ENCODE peak calls at places on chromosomes 4 and X, in nine cellular contexts. One of them, this sample, is unnamed.

GRCh38 chr4:153789741-153790651 is 1.1 kb upstream of the SFRP2 start:
- DNase-seq in activated CD8-positive, alpha-beta T cell treated with anti-CD3 and anti-CD28 coated beads for 36 hours: peak
- DNase-seq in GM10248: no peak
- DNase-seq in kidney: peak
- DNase-seq in cardiac fibroblast: peak
- DNase-seq in prostate gland: no peak
- DNase-seq in WTC11: peak
- DNase-seq in epithelial cell of esophagus: no peak
- DNase-seq in neural progenitor cell: peak
- DNase-seq in this sample: no peak

GRCh38 chr4:163611172-163611571 is 116.7 kb downstream of the TMA16 start:
- DNase-seq in WTC11: no peak
- DNase-seq in epithelial cell of esophagus: no peak
- DNase-seq in activated CD8-positive, alpha-beta T cell treated with anti-CD3 and anti-CD28 coated beads for 36 hours: no peak
- DNase-seq in prostate gland: no peak
- DNase-seq in GM10248: no peak
- DNase-seq in kidney: no peak
- DNase-seq in neural progenitor cell: no peak
- DNase-seq in cardiac fibroblast: no peak
- DNase-seq in this sample: no peak

GRCh38 chr4:165844151-165844550 is 28.9 kb upstream of the TLL1 start:
- DNase-seq in GM10248: no peak
- DNase-seq in cardiac fibroblast: no peak
- DNase-seq in WTC11: no peak
- DNase-seq in activated CD8-positive, alpha-beta T cell treated with anti-CD3 and anti-CD28 coated beads for 36 hours: no peak
- DNase-seq in epithelial cell of esophagus: no peak
- DNase-seq in neural progenitor cell: no peak
- DNase-seq in prostate gland: no peak
- DNase-seq in kidney: no peak
- DNase-seq in this sample: no peak

GRCh38 chr4:127888559-127888958 is 7.9 kb downstream of the PLK4 start:
- DNase-seq in kidney: no peak
- DNase-seq in GM10248: no peak
- DNase-seq in WTC11: no peak
- DNase-seq in neural progenitor cell: no peak
- DNase-seq in prostate gland: no peak
- DNase-seq in activated CD8-positive, alpha-beta T cell treated with anti-CD3 and anti-CD28 coated beads for 36 hours: no peak
- DNase-seq in cardiac fibroblast: no peak
- DNase-seq in epithelial cell of esophagus: no peak
- DNase-seq in this sample: no peak

GRCh38 chrX:119288890-119289393 is 52.9 kb downstream of the PGRMC1 start:
- DNase-seq in GM10248: no peak
- DNase-seq in WTC11: no peak
- DNase-seq in neural progenitor cell: no peak
- DNase-seq in activated CD8-positive, alpha-beta T cell treated with anti-CD3 and anti-CD28 coated beads for 36 hours: no peak
- DNase-seq in epithelial cell of esophagus: no peak
- DNase-seq in kidney: no peak
- DNase-seq in cardiac fibroblast: no peak
- DNase-seq in prostate gland: no peak
- DNase-seq in this sample: no peak

GRCh38 chrX:148310402-148311200 is 189.8 kb upstream of the AFF2 start:
- DNase-seq in kidney: no peak
- DNase-seq in epithelial cell of esophagus: no peak
- DNase-seq in neural progenitor cell: no peak
- DNase-seq in cardiac fibroblast: no peak
- DNase-seq in GM10248: no peak
- DNase-seq in activated CD8-positive, alpha-beta T cell treated with anti-CD3 and anti-CD28 coated beads for 36 hours: peak
- DNase-seq in WTC11: no peak
- DNase-seq in prostate gland: no peak
- DNase-seq in this sample: no peak

GRCh38 chr4:71607780-71608673 is 175.9 kb downstream of the GC start:
- DNase-seq in cardiac fibroblast: peak
- DNase-seq in epithelial cell of esophagus: peak
- DNase-seq in GM10248: no peak
- DNase-seq in prostate gland: no peak
- DNase-seq in activated CD8-positive, alpha-beta T cell treated with anti-CD3 and anti-CD28 coated beads for 36 hours: no peak
- DNase-seq in WTC11: no peak
- DNase-seq in kidney: no peak
- DNase-seq in neural progenitor cell: no peak
- DNase-seq in this sample: no peak

GRCh38 chr4:1302159-1302558 is 12.5 kb downstream of the MAEA start:
- DNase-seq in neural progenitor cell: no peak
- DNase-seq in activated CD8-positive, alpha-beta T cell treated with anti-CD3 and anti-CD28 coated beads for 36 hours: no peak
- DNase-seq in WTC11: no peak
- DNase-seq in epithelial cell of esophagus: no peak
- DNase-seq in GM10248: no peak
- DNase-seq in kidney: no peak
- DNase-seq in prostate gland: no peak
- DNase-seq in cardiac fibroblast: no peak
- DNase-seq in this sample: no peak

GRCh38 chr4:121070274-121070673 is 2.1 kb downstream of the NDNF start:
- DNase-seq in kidney: no peak
- DNase-seq in WTC11: peak
- DNase-seq in activated CD8-positive, alpha-beta T cell treated with anti-CD3 and anti-CD28 coated beads for 36 hours: no peak
- DNase-seq in cardiac fibroblast: no peak
- DNase-seq in prostate gland: no peak
- DNase-seq in neural progenitor cell: peak
- DNase-seq in epithelial cell of esophagus: no peak
- DNase-seq in GM10248: no peak
- DNase-seq in this sample: no peak

GRCh38 chr4:121070696-121071639 is 1.4 kb downstream of the NDNF start:
- DNase-seq in kidney: peak
- DNase-seq in WTC11: peak
- DNase-seq in prostate gland: no peak
- DNase-seq in neural progenitor cell: peak
- DNase-seq in cardiac fibroblast: peak
- DNase-seq in epithelial cell of esophagus: peak
- DNase-seq in activated CD8-positive, alpha-beta T cell treated with anti-CD3 and anti-CD28 coated beads for 36 hours: peak
- DNase-seq in GM10248: peak
- DNase-seq in this sample: no peak

GRCh38 chr4:121072080-121072835 is at the start of gene NDNF:
- DNase-seq in activated CD8-positive, alpha-beta T cell treated with anti-CD3 and anti-CD28 coated beads for 36 hours: peak
- DNase-seq in neural progenitor cell: peak
- DNase-seq in WTC11: peak
- DNase-seq in epithelial cell of esophagus: peak
- DNase-seq in GM10248: peak
- DNase-seq in prostate gland: no peak
- DNase-seq in kidney: peak
- DNase-seq in cardiac fibroblast: peak
- DNase-seq in this sample: peak

GRCh38 chr4:121072836-121073362 is 564 bp upstream of the NDNF start:
- DNase-seq in activated CD8-positive, alpha-beta T cell treated with anti-CD3 and anti-CD28 coated beads for 36 hours: peak
- DNase-seq in neural progenitor cell: peak
- DNase-seq in WTC11: peak
- DNase-seq in cardiac fibroblast: no peak
- DNase-seq in prostate gland: no peak
- DNase-seq in epithelial cell of esophagus: no peak
- DNase-seq in kidney: no peak
- DNase-seq in GM10248: peak
- DNase-seq in this sample: no peak

GRCh38 chr4:121071640-121072037 is 696 bp downstream of the NDNF start:
- DNase-seq in neural progenitor cell: peak
- DNase-seq in WTC11: no peak
- DNase-seq in kidney: peak
- DNase-seq in cardiac fibroblast: no peak
- DNase-seq in GM10248: no peak
- DNase-seq in prostate gland: no peak
- DNase-seq in activated CD8-positive, alpha-beta T cell treated with anti-CD3 and anti-CD28 coated beads for 36 hours: no peak
- DNase-seq in epithelial cell of esophagus: no peak
- DNase-seq in this sample: no peak
- TF ChIP-seq CTCF in neural progenitor cell: peak
- TF ChIP-seq CTCF in WTC11: no peak
- TF ChIP-seq CTCF in kidney: no peak
- TF ChIP-seq CTCF in cardiac fibroblast: no peak
- TF ChIP-seq CTCF in GM10248: no peak
- TF ChIP-seq CTCF in prostate gland: no peak
- TF ChIP-seq CTCF in activated CD8-positive, alpha-beta T cell treated with anti-CD3 and anti-CD28 coated beads for 36 hours: no peak
- TF ChIP-seq CTCF in epithelial cell of esophagus: no peak
- TF ChIP-seq CTCF in this sample: no peak

GRCh38 chr4:78613522-78614311 is 62.1 kb downstream of the ANXA3 start:
- DNase-seq in GM10248: peak
- DNase-seq in neural progenitor cell: no peak
- DNase-seq in epithelial cell of esophagus: no peak
- DNase-seq in WTC11: no peak
- DNase-seq in kidney: no peak
- DNase-seq in activated CD8-positive, alpha-beta T cell treated with anti-CD3 and anti-CD28 coated beads for 36 hours: peak
- DNase-seq in cardiac fibroblast: no peak
- DNase-seq in prostate gland: no peak
- DNase-seq in this sample: peak

GRCh38 chr4:78611215-78611558 is 59.6 kb downstream of the ANXA3 start:
- DNase-seq in WTC11: no peak
- DNase-seq in prostate gland: no peak
- DNase-seq in neural progenitor cell: no peak
- DNase-seq in GM10248: no peak
- DNase-seq in kidney: no peak
- DNase-seq in activated CD8-positive, alpha-beta T cell treated with anti-CD3 and anti-CD28 coated beads for 36 hours: no peak
- DNase-seq in cardiac fibroblast: no peak
- DNase-seq in epithelial cell of esophagus: no peak
- DNase-seq in this sample: no peak

GRCh38 chr4:78609580-78609979 is 58.0 kb downstream of the ANXA3 start:
- DNase-seq in GM10248: no peak
- DNase-seq in activated CD8-positive, alpha-beta T cell treated with anti-CD3 and anti-CD28 coated beads for 36 hours: no peak
- DNase-seq in epithelial cell of esophagus: no peak
- DNase-seq in neural progenitor cell: no peak
- DNase-seq in WTC11: no peak
- DNase-seq in cardiac fibroblast: no peak
- DNase-seq in prostate gland: no peak
- DNase-seq in kidney: no peak
- DNase-seq in this sample: no peak

GRCh38 chr4:78610546-78611214 is 59.1 kb downstream of the ANXA3 start:
- DNase-seq in activated CD8-positive, alpha-beta T cell treated with anti-CD3 and anti-CD28 coated beads for 36 hours: no peak
- DNase-seq in GM10248: no peak
- DNase-seq in cardiac fibroblast: peak
- DNase-seq in WTC11: no peak
- DNase-seq in epithelial cell of esophagus: no peak
- DNase-seq in kidney: no peak
- DNase-seq in prostate gland: no peak
- DNase-seq in neural progenitor cell: no peak
- DNase-seq in this sample: no peak

GRCh38 chr4:78612398-78613005 is 60.9 kb downstream of the ANXA3 start:
- DNase-seq in activated CD8-positive, alpha-beta T cell treated with anti-CD3 and anti-CD28 coated beads for 36 hours: peak
- DNase-seq in neural progenitor cell: no peak
- DNase-seq in GM10248: no peak
- DNase-seq in epithelial cell of esophagus: peak
- DNase-seq in prostate gland: peak
- DNase-seq in kidney: no peak
- DNase-seq in WTC11: no peak
- DNase-seq in cardiac fibroblast: peak
- DNase-seq in this sample: no peak
- TF ChIP-seq CTCF in activated CD8-positive, alpha-beta T cell treated with anti-CD3 and anti-CD28 coated beads for 36 hours: peak
- TF ChIP-seq CTCF in neural progenitor cell: no peak
- TF ChIP-seq CTCF in GM10248: peak
- TF ChIP-seq CTCF in epithelial cell of esophagus: peak
- TF ChIP-seq CTCF in prostate gland: no peak
- TF ChIP-seq CTCF in kidney: peak
- TF ChIP-seq CTCF in WTC11: no peak
- TF ChIP-seq CTCF in cardiac fibroblast: peak
- TF ChIP-seq CTCF in this sample: peak

DNA sequence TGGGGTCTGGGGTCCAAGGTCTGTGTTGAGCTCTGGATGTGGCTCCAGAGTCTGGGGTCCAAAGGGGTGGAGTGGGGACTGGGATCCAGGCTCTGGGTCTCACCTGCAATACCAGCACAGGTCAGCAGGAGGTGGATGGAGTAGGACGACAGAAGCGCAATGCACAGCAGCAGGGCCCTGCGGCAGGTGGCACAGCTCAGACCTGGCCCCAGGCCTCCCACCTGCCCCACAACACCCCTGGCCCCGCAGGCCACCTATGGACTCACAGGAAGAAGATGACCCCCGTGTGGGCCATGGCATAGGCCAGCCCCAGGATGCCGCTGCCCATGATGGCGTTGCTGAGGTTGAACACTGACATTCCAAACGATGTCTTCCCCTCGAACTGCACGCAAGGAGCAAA is 3.4 kb downstream of the SLC38A5 start:
- DNase-seq in epithelial cell of esophagus: no peak
- DNase-seq in cardiac fibroblast: no peak
- DNase-seq in kidney: no peak
- DNase-seq in WTC11: peak
- DNase-seq in neural progenitor cell: no peak
- DNase-seq in prostate gland: no peak
- DNase-seq in GM10248: no peak
- DNase-seq in activated CD8-positive, alpha-beta T cell treated with anti-CD3 and anti-CD28 coated beads for 36 hours: peak
- DNase-seq in this sample: peak
- TF ChIP-seq CTCF in epithelial cell of esophagus: no peak
- TF ChIP-seq CTCF in cardiac fibroblast: peak
- TF ChIP-seq CTCF in kidney: no peak
- TF ChIP-seq CTCF in WTC11: peak
- TF ChIP-seq CTCF in neural progenitor cell: peak
- TF ChIP-seq CTCF in prostate gland: no peak
- TF ChIP-seq CTCF in GM10248: no peak
- TF ChIP-seq CTCF in activated CD8-positive, alpha-beta T cell treated with anti-CD3 and anti-CD28 coated beads for 36 hours: peak
- TF ChIP-seq CTCF in this sample: peak

GRCh38 chrX:11555759-11556158 is 110.0 kb downstream of the ARHGAP6 start:
- DNase-seq in epithelial cell of esophagus: peak
- DNase-seq in neural progenitor cell: no peak
- DNase-seq in kidney: no peak
- DNase-seq in prostate gland: no peak
- DNase-seq in WTC11: no peak
- DNase-seq in activated CD8-positive, alpha-beta T cell treated with anti-CD3 and anti-CD28 coated beads for 36 hours: no peak
- DNase-seq in cardiac fibroblast: peak
- DNase-seq in GM10248: no peak
- DNase-seq in this sample: no peak

GRCh38 chrX:11553594-11553993 is 112.1 kb downstream of the ARHGAP6 start:
- DNase-seq in cardiac fibroblast: no peak
- DNase-seq in WTC11: no peak
- DNase-seq in kidney: no peak
- DNase-seq in GM10248: no peak
- DNase-seq in activated CD8-positive, alpha-beta T cell treated with anti-CD3 and anti-CD28 coated beads for 36 hours: no peak
- DNase-seq in prostate gland: no peak
- DNase-seq in neural progenitor cell: no peak
- DNase-seq in epithelial cell of esophagus: peak
- DNase-seq in this sample: no peak

GRCh38 chrX:11557120-11557519 is 108.6 kb downstream of the ARHGAP6 start:
- DNase-seq in GM10248: no peak
- DNase-seq in epithelial cell of esophagus: peak
- DNase-seq in kidney: no peak
- DNase-seq in neural progenitor cell: no peak
- DNase-seq in cardiac fibroblast: peak
- DNase-seq in prostate gland: no peak
- DNase-seq in WTC11: no peak
- DNase-seq in activated CD8-positive, alpha-beta T cell treated with anti-CD3 and anti-CD28 coated beads for 36 hours: no peak
- DNase-seq in this sample: peak

GRCh38 chrX:11562570-11562969 is 103.2 kb downstream of the ARHGAP6 start:
- DNase-seq in WTC11: no peak
- DNase-seq in prostate gland: no peak
- DNase-seq in epithelial cell of esophagus: no peak
- DNase-seq in kidney: no peak
- DNase-seq in GM10248: no peak
- DNase-seq in neural progenitor cell: no peak
- DNase-seq in activated CD8-positive, alpha-beta T cell treated with anti-CD3 and anti-CD28 coated beads for 36 hours: no peak
- DNase-seq in cardiac fibroblast: no peak
- DNase-seq in this sample: no peak

DNA sequence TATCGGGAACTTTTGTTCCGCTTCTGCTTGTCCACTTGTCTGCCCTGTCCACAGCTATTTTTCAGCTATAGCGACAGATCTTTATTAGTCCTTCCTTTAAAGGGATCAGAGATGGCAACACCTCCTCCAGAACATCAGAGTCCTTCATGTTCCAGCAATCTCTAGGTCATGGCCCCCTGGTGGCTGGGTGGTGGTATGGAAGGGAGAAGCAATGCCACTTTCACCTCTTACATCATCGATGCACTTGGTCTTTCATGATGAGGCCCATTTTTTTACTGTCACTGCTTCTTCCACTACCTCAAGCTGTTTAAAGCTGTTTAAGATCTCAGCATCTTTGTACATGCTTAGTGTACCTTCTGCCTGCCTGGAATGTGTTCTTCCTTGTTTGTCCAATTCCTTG is 106.7 kb downstream of the ARHGAP6 start:
- DNase-seq in GM10248: peak
- DNase-seq in epithelial cell of esophagus: no peak
- DNase-seq in prostate gland: no peak
- DNase-seq in neural progenitor cell: peak
- DNase-seq in kidney: no peak
- DNase-seq in activated CD8-positive, alpha-beta T cell treated with anti-CD3 and anti-CD28 coated beads for 36 hours: peak
- DNase-seq in cardiac fibroblast: peak
- DNase-seq in WTC11: peak
- DNase-seq in this sample: peak
- TF ChIP-seq CTCF in GM10248: no peak
- TF ChIP-seq CTCF in epithelial cell of esophagus: peak
- TF ChIP-seq CTCF in prostate gland: no peak
- TF ChIP-seq CTCF in neural progenitor cell: peak
- TF ChIP-seq CTCF in kidney: no peak
- TF ChIP-seq CTCF in activated CD8-positive, alpha-beta T cell treated with anti-CD3 and anti-CD28 coated beads for 36 hours: peak
- TF ChIP-seq CTCF in cardiac fibroblast: peak
- TF ChIP-seq CTCF in WTC11: no peak
- TF ChIP-seq CTCF in this sample: peak

This sample was measured in GM13977.